ENCODE peak calls at places on chromosomes 13 and 19, in four cellular contexts. H is K562, N is GM12878, Q is H1. U is an unnamed sample.

GRCh38 chr13:109785892-109786450 is 412 bp downstream of the IRS2 start:
- DNase-seq in H (peak; percentile 49), N (no peak), Q (no peak), U (no peak)

GRCh38 chr19:30666301-30666803 is 294.2 kb downstream of the ZNF536 start:
- DNase-seq in H (peak; percentile 70), N (no peak), Q (peak; percentile 86), U (peak; percentile 13)

GRCh38 chr19:56295531-56296455 is 18.8 kb downstream of the ZSCAN5A start:
- DNase-seq in H (no peak), N (no peak), Q (no peak), U (no peak)

GRCh38 chr13:113337556-113337955 is 26.4 kb downstream of the GRTP1 start:
- DNase-seq in H (no peak), N (no peak), Q (peak; percentile 72), U (no peak)

GRCh38 chr13:32940601-32941000 is 75.6 kb upstream of the KL start:
- DNase-seq in H (no peak), N (no peak), Q (no peak), U (peak; percentile 56)

GRCh38 chr13:97275265-97275664 is 53.1 kb downstream of the MBNL2 start:
- DNase-seq in H (no peak), N (no peak), Q (no peak), U (peak; percentile 92)

GRCh38 chr19:45553464-45553863 is 31.1 kb downstream of the OPA3 start:
- DNase-seq in H (peak; percentile 11), N (no peak), Q (peak; percentile 67), U (no peak)

GRCh38 chr13:28475916-28476725 is 18.8 kb downstream of the FLT1 start:
- DNase-seq in H (no peak), N (no peak), Q (no peak), U (peak; percentile 97)

GRCh38 chr19:34364830-34365462 is at the start of gene GPI:
- DNase-seq in H (peak; percentile 82), N (no peak), Q (peak; percentile 83), U (peak; percentile 24)

GRCh38 chr19:19816679-19817078 is 4.9 kb downstream of the ZNF506 start:
- DNase-seq in H (no peak), N (no peak), Q (no peak), U (no peak)

GRCh38 chr13:101917475-101917810 is 465.0 kb downstream of the ITGBL1 start:
- DNase-seq in H (no peak), N (no peak), Q (peak; percentile 51), U (no peak)

GRCh38 chr13:48265217-48265815 is 32.3 kb downstream of the ITM2B start:
- DNase-seq in H (no peak), N (peak; percentile 27), Q (no peak), U (no peak)

GRCh38 chr13:22736084-22736767 is 444.6 kb upstream of the SGCG start:
- DNase-seq in H (no peak), N (no peak), Q (no peak), U (no peak)

GRCh38 chr13:112209731-112210130 is 142.8 kb downstream of the SOX1 start:
- DNase-seq in H (no peak), N (no peak), Q (no peak), U (no peak)

GRCh38 chr19:45414468-45414867 is 8.0 kb downstream of the POLR1G start:
- DNase-seq in H (peak; percentile 7), N (no peak), Q (no peak), U (no peak)

GRCh38 chr19:7901337-7901736 is 2.3 kb upstream of the MAP2K7 start:
- DNase-seq in H (no peak), N (no peak), Q (no peak), U (no peak)

GRCh38 chr13:102900193-102900608 is 54.4 kb downstream of the ERCC5 start:
- DNase-seq in H (no peak), N (no peak), Q (no peak), U (no peak)

GRCh38 chr19:18021121-18021755 is 13.3 kb downstream of the ARRDC2 start:
- DNase-seq in H (peak; percentile 79), N (no peak), Q (no peak), U (peak; percentile 88)

GRCh38 chr19:56837892-56838679 is 2.4 kb downstream of the PEG3 start:
- DNase-seq in H (no peak), N (no peak), Q (no peak), U (no peak)

GRCh38 chr19:38869836-38870607 is 8.1 kb downstream of the RINL start:
- DNase-seq in H (no peak), N (no peak), Q (peak; percentile 91), U (peak; percentile 45)

GRCh38 chr19:38728752-38729541 is 15.3 kb downstream of the CAPN12 start:
- DNase-seq in H (no peak), N (no peak), Q (no peak), U (no peak)

GRCh38 chr19:41214161-41214560 is 4.9 kb upstream of the AXL start:
- DNase-seq in H (no peak), N (no peak), Q (no peak), U (no peak)

DNA sequence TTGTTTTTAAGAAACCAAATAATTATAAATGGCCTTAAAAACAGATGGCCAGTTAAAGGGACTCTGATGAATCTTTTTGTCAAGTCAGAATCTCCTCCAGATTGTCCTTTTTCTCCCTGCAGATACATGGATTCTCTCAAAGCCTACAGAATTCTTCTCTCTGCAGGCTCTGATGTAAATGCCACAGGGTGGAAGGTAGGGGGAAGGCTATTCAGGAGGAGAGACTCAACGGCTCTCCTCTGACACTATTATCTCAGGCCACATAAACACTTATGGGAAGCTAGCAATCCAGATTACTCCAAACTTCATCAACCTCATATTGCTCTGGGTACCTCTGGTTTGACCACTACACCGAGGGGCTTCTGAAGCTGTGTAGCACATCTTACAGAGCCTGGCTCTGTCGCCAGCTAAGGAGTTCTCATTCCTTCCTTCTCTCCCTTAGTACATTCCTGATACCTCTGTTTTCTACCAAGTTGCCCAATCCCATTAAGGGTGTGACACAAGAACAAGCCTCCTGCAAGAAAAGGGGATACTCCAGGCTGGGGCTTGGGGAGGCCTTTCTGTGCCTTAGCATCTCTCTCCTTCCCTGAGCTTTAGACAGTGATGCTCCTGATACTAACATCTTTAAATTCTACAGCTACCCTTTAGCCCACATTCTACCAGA is 14.9 kb downstream of the LCP1 start:
- DNase-seq in H (no peak), N (no peak), Q (no peak), U (no peak)
- H3K27ac ChIP-seq in H (no peak overlapping the region), N (peak overlapping the region; percentile 85), Q (no peak overlapping the region), U (no peak overlapping the region)

GRCh38 chr19:16506961-16507360 is 10.8 kb downstream of the C19orf44 start:
- DNase-seq in H (peak; percentile 12), N (no peak), Q (no peak), U (no peak)
- TF ChIP-seq CHD1 in H (no peak), N (no peak), Q (no peak), U (no peak)

DNA sequence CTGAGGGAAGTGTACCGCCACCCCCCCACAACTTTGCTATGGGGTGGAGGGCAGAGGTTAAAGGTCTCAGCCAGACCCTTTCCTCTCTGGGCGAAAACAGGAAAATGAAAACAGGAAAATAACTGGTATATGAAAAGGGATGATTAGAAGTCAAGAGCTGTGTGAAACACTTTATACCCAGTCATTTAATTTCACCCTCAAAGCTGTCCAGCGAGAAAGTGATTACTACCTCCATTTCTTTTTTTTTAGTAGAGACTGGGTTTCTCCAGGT is 575 bp upstream of the PHLDB3 start:
- DNase-seq in H (no peak), N (no peak), Q (no peak), U (no peak)
- H3K27ac ChIP-seq in H (no peak overlapping the region), N (no peak overlapping the region), Q (no peak overlapping the region), U (no peak overlapping the region)

DNA sequence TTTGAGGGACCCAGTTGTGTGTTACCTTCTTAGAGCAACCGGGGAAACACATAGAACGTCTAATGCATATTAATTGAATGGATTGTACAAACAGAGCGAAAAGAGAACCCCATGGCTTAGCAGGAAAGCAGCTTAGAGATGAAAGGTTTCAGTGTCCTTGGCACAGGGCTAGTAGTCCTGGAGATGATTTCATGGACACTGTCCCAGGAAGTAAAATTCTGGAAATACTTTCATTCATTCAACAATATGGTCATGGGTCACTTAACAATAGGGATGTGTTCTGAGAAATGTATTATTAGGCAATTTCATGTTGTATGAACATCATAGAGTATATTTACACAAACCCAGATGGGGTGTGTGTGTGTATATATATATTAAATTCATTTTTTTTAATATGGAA is 9.7 kb upstream of the FUT2 start:
- DNase-seq in H (no peak), N (no peak), Q (no peak), U (no peak)
- TF ChIP-seq CHD1 in H (no peak), N (no peak), Q (no peak), U (no peak)

GRCh38 chr13:99687728-99688397 is 186.6 kb downstream of the TM9SF2 start:
- DNase-seq in H (no peak), N (no peak), Q (no peak), U (no peak)
- H3K27ac ChIP-seq in H (no peak overlapping the region), N (no peak overlapping the region), Q (peak overlapping the region; percentile 91), U (no peak overlapping the region)

U was measured in IMR-90.